ENCODE peak calls at places on chromosome 16, in nine cellular contexts. B is DMS53; O is activated naive CD4-positive, alpha-beta T cell treated with anti-CD3 and anti-CD28 coated beads for 36 hours; W is HCEC 1CT; R is anterior cingulate cortex; P is stimulated activated CD4-positive, alpha-beta T cell treated with anti-CD3 and anti-CD28 coated beads, Interleukin-15, amount 100 ng/mL, for 1 hour; K is stromal cell of bone marrow; T is cortex of kidney; J is cardiac septum. N is an unnamed sample.

GRCh38 chr16:88905563-88905962 is 39.1 kb upstream of the PABPN1L start:
- DNase-seq in O (no peak), R (no peak), B (peak; percentile 40), W (no peak), P (no peak), J (no peak), K (no peak), T (no peak), N (no peak)

GRCh38 chr16:88348377-88349152 is 34.2 kb upstream of the ZNF469 start:
- DNase-seq in W (no peak), B (no peak), O (no peak), P (no peak), T (no peak), K (no peak), J (no peak), R (no peak), N (peak; percentile 88)

GRCh38 chr16:73329363-73330306 is 281.7 kb upstream of the ZFHX3 start:
- DNase-seq in W (no peak), P (no peak), T (no peak), O (no peak), B (peak; percentile 8), K (no peak), R (peak; percentile 51), J (no peak), N (no peak)

GRCh38 chr16:67648088-67648763 is 3.3 kb downstream of the CARMIL2 start:
- DNase-seq in B (no peak), R (no peak), P (no peak), K (no peak), J (no peak), O (no peak), W (no peak), T (no peak), N (no peak)

GRCh38 chr16:4316103-4316731 is 350 bp downstream of the GLIS2 start:
- DNase-seq in J (no peak), W (peak; percentile 24), T (no peak), R (no peak), B (peak; percentile 57), O (no peak), P (no peak), K (no peak), N (no peak)

GRCh38 chr16:48335961-48336360 is 49.3 kb downstream of the SIAH1 start:
- DNase-seq in P (no peak), B (no peak), T (no peak), J (no peak), K (no peak), W (peak; percentile 61), O (no peak), R (no peak), N (no peak)

GRCh38 chr16:88650749-88651275 is at the start of gene CYBA:
- DNase-seq in T (no peak), P (peak; percentile 64), K (peak; percentile 26), B (peak; percentile 90), W (no peak), R (no peak), O (peak; percentile 91), J (peak; percentile 93), N (peak; percentile 94)

GRCh38 chr16:14325921-14326401 is 254.8 kb downstream of the MRTFB start:
- DNase-seq in B (no peak), O (no peak), T (no peak), P (no peak), R (no peak), K (no peak), J (no peak), W (no peak), N (no peak)

GRCh38 chr16:15601212-15601879 is 41.6 kb downstream of the MARF1 start:
- DNase-seq in O (no peak), J (no peak), T (no peak), W (no peak), R (no peak), P (no peak), B (no peak), K (no peak), N (no peak)

GRCh38 chr16:1293921-1294656 is 15.3 kb upstream of the UBE2I start:
- DNase-seq in O (no peak), B (peak; percentile 19), T (no peak), K (no peak), P (no peak), W (no peak), J (no peak), R (no peak), N (no peak)

GRCh38 chr16:49366669-49367068 is 6.9 kb upstream of the C16orf78 start:
- DNase-seq in P (no peak), B (no peak), O (no peak), J (no peak), W (no peak), K (no peak), T (no peak), R (no peak), N (no peak)

GRCh38 chr16:718389-718788 is 2.6 kb upstream of the ANTKMT start:
- DNase-seq in T (no peak), J (no peak), K (no peak), W (no peak), O (no peak), R (no peak), P (no peak), B (no peak), N (no peak)

GRCh38 chr16:8956265-8957060 is 7.2 kb downstream of the USP7 start:
- DNase-seq in W (no peak), K (no peak), P (no peak), R (no peak), O (no peak), B (no peak), J (no peak), T (no peak), N (peak; percentile 38)

GRCh38 chr16:48511716-48512115 is 98.3 kb downstream of the N4BP1 start:
- DNase-seq in K (no peak), T (no peak), O (no peak), W (no peak), J (peak; percentile 2), B (peak; percentile 15), P (no peak), R (no peak), N (peak; percentile 12)

GRCh38 chr16:9297437-9298113 is 206.1 kb downstream of the HAPSTR1 start:
- DNase-seq in O (peak; percentile 14), K (no peak), P (no peak), R (no peak), T (no peak), W (no peak), J (no peak), B (peak; percentile 44), N (no peak)

GRCh38 chr16:5905935-5906334 is 808.3 kb upstream of the EEF2KMT start:
- DNase-seq in P (no peak), K (no peak), J (no peak), T (no peak), R (no peak), B (no peak), O (no peak), W (no peak), N (no peak)

GRCh38 chr16:85546585-85547447 is 66.3 kb upstream of the GSE1 start:
- DNase-seq in T (no peak), B (no peak), W (no peak), K (no peak), O (no peak), P (no peak), R (no peak), J (no peak), N (no peak)

GRCh38 chr16:53504665-53505064 is 1.7 kb upstream of the AKTIP start:
- DNase-seq in K (peak; percentile 26), O (peak; percentile 51), B (peak; percentile 51), T (no peak), W (no peak), J (no peak), R (no peak), P (no peak), N (no peak)

N was measured in chondrocyte.